ENCODE peak calls at places on chromosomes 12 and 14, in eight cellular contexts. K, C, P, R, S, N, G and X are unnamed samples.

GRCh38 chr14:51211149-51211548 is 28.9 kb upstream of the TMX1 start:
- DNase-seq in K (no peak), C (peak; percentile 74), P (no peak), R (peak; percentile 14), S (no peak), N (no peak), G (no peak), X (no peak)

GRCh38 chr12:27330846-27331245 is 1.8 kb upstream of the BMAL2 start:
- DNase-seq in K (no peak), C (no peak), P (no peak), R (no peak), S (no peak), N (peak; percentile 58), G (no peak), X (no peak)

GRCh38 chr14:73248294-73248868 is 11.1 kb downstream of the PAPLN start:
- DNase-seq in K (no peak), C (no peak), P (peak; percentile 53), R (no peak), S (no peak), N (no peak), G (no peak), X (no peak)

GRCh38 chr12:110067531-110067930 is 19.2 kb upstream of the C12orf76 start:
- DNase-seq in K (no peak), C (no peak), P (peak; percentile 40), R (peak; percentile 52), S (no peak), N (no peak), G (no peak), X (no peak)

GRCh38 chr12:122423258-122424165 is 1.0 kb upstream of the CLIP1 start:
- DNase-seq in K (no peak), C (peak; percentile 54), P (peak; percentile 63), R (peak; percentile 77), S (no peak), N (no peak), G (no peak), X (no peak)

GRCh38 chr12:30023186-30023585 is 239.4 kb upstream of the TMTC1 start:
- DNase-seq in K (no peak), C (no peak), P (no peak), R (no peak), S (no peak), N (no peak), G (no peak), X (no peak)

GRCh38 chr14:92952497-92953298 is 29.7 kb downstream of the CHGA start:
- DNase-seq in K (peak; percentile 68), C (no peak), P (no peak), R (no peak), S (no peak), N (no peak), G (no peak), X (no peak)

GRCh38 chr14:99793213-99794155 is at the start of gene EML1:
- DNase-seq in K (peak; percentile 89), C (peak; percentile 92), P (peak; percentile 78), R (peak; percentile 80), S (peak; percentile 85), N (peak; percentile 53), G (peak; percentile 92), X (peak; percentile 91)

GRCh38 chr12:116244001-116244400 is 33.5 kb downstream of the MED13L start:
- DNase-seq in K (no peak), C (peak; percentile 53), P (peak; percentile 44), R (peak; percentile 30), S (no peak), N (no peak), G (no peak), X (no peak)

GRCh38 chr12:95717336-95717928 is 73.1 kb downstream of the NTN4 start:
- DNase-seq in K (no peak), C (no peak), P (no peak), R (no peak), S (no peak), N (no peak), G (no peak), X (no peak)

GRCh38 chr12:13197526-13198141 is 1.1 kb downstream of the EMP1 start:
- DNase-seq in K (peak; percentile 86), C (peak; percentile 10), P (no peak), R (no peak), S (peak; percentile 75), N (no peak), G (no peak), X (no peak)

GRCh38 chr14:52268191-52269061 is 928 bp downstream of the PTGDR start:
- DNase-seq in K (peak; percentile 28), C (no peak), P (no peak), R (no peak), S (peak; percentile 21), N (no peak), G (no peak), X (no peak)

GRCh38 chr12:15987696-15988095 is 76.6 kb downstream of the DERA start:
- DNase-seq in K (peak; percentile 85), C (peak; percentile 81), P (no peak), R (no peak), S (no peak), N (no peak), G (no peak), X (no peak)

GRCh38 chr12:66352197-66352596 is 49.9 kb downstream of the HELB start:
- DNase-seq in K (no peak), C (peak; percentile 34), P (peak; percentile 69), R (peak; percentile 42), S (no peak), N (no peak), G (no peak), X (peak; percentile 12)

DNA sequence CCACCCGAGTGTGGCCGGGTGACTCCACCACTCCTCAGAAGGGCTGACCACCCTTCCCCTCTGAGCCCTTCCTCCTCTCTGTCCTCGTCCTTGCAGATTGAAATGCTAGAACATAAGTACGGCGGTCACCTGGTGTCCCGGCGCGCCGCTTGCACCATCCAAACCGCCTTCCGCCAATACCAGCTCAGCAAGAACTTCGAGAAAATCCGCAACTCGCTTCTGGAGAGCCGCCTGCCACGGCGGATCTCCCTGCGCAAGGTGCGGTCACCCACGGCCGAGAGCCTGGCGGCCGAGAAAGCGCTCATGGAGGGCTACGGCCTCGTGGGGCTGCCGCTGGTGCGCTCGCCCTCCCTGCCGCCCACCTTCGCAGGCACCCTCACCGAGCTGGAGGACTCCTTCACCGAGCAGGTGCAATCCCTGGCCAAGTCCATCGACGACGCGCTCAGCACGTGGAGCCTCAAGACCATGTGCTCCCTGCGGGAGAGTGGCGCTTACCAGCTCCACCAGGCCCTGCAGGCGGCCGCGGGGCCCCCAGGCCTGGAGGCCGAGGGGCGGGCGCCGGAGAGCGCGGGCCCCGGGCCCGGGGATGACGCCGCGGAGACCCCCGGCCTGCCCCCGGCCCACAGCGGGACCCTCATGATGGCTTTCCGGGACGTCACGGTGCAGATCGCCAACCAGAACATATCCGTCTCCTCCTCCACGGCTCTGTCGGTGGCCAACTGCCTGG is 71.8 kb downstream of the IQSEC3 start:
- DNase-seq in K (no peak), C (no peak), P (no peak), R (no peak), S (no peak), N (no peak), G (no peak), X (no peak)
- TF ChIP-seq POLR2A in K (no peak), C (no peak), P (no peak), R (no peak), S (no peak), N (no peak), G (no peak), X (no peak)

DNA sequence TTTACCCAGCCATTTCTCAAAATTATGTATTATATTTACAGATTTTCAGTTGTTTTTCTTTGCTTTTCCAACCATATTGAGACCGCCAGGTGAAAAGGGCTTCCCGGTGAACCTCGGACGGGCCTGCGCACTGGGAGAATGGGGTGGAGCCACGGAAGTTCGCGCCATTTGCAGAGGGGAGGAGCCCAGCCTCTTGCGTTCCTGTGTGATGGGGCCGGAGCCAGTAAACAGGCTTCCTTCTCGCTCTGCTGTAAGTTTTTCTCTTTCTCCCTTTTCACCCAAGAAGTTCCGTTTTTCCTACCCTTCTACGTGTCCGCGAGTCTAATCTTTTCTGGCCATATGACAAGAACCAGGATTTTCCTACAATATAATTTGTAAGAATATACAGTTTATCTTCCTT is 1108.8 kb upstream of the SEL1L start:
- DNase-seq in K (no peak), C (peak; percentile 66), P (no peak), R (peak; percentile 61), S (no peak), N (no peak), G (no peak), X (peak; percentile 1)
- TF ChIP-seq POLR2A in K (no peak), C (no peak), P (no peak), R (no peak), S (no peak), N (no peak), G (no peak), X (no peak)

GRCh38 chr14:20334017-20334416 is 938 bp upstream of the CCNB1IP1 start:
- DNase-seq in K (no peak), C (no peak), P (no peak), R (no peak), S (no peak), N (no peak), G (no peak), X (no peak)

GRCh38 chr14:20332386-20332945 is 613 bp downstream of the CCNB1IP1 start:
- DNase-seq in K (no peak), C (peak; percentile 39), P (no peak), R (no peak), S (no peak), N (no peak), G (no peak), X (no peak)

GRCh38 chr14:20331048-20331613 is 1.9 kb downstream of the CCNB1IP1 start:
- DNase-seq in K (no peak), C (no peak), P (no peak), R (no peak), S (no peak), N (no peak), G (no peak), X (no peak)

GRCh38 chr14:20329355-20329754 is 3.7 kb downstream of the CCNB1IP1 start:
- DNase-seq in K (no peak), C (no peak), P (no peak), R (no peak), S (no peak), N (no peak), G (no peak), X (no peak)

DNA sequence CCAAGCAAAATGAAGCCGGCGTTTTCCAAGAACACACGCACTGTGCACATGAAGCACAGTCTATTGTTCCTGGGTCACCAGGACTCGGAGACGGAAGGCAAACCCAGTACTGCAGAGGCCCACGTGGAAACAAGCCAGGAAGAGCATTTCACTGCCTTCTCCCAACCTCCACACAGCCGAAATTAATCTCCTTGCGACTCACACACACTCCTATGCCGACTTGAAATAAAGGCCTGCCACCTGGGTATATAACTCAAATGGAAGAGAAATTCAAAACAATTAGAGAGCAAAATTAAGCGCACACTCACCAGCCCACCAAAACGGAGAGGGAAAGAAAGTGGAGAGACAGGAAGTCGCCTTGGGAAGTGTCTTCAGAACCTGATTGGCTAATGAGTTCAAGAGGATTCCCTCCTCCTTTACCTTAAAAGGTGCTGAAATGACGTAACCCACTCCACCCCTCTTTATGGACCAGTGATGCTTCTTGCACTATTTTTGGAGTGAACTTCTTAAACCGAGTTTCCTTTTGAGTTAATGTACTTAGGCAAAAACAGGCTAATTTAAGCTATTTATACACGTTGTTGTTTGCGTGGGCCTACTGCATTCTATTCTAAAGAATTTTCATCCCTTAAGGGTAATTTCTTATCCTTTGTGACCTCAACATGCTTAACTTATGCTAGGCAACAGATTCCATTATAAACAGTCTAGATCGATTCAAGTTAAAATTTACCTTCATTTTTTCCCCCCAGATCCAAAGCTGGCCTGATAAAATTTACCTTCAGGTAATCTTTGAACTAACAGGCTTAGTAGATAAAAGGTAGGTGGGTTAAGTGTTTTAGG is at the start of gene CCNB1IP1:
- DNase-seq in K (peak; percentile 62), C (peak; percentile 62), P (peak; percentile 91), R (peak; percentile 93), S (peak; percentile 50), N (peak; percentile 68), G (peak; percentile 54), X (peak; percentile 5)
- TF ChIP-seq POLR2A in K (no peak), C (peak; percentile 79), P (peak; percentile 28), R (peak; percentile 36), S (peak; percentile 46), N (no peak), G (peak; percentile 58), X (no peak)

GRCh38 chr12:6914246-6914947 is at the start of gene ENO2:
- DNase-seq in K (peak; percentile 87), C (peak; percentile 69), P (peak; percentile 64), R (peak; percentile 62), S (peak; percentile 80), N (no peak), G (peak; percentile 89), X (no peak)
- TF ChIP-seq POLR2A in K (no peak), C (peak; percentile 14), P (no peak), R (peak; percentile 39), S (no peak), N (no peak), G (no peak), X (no peak)